ENCODE peak calls at places on chromosomes 3 and 15, in seven cellular contexts. L is sigmoid colon, F is suprapubic skin, D is stomach, A is upper lobe of left lung, E is transverse colon, O is H1. M is an unnamed sample.
A peak's percentile ranks its signal among the peaks of the same experiment; 100 is the strongest.

GRCh38 chr3:41338276-41338675 is 139.0 kb downstream of the CTNNB1 start:
- DNase-seq in L (no peak), F (no peak), D (no peak), A (no peak), E (no peak), O (no peak), M (no peak)

GRCh38 chr15:31435256-31435781 is 108.7 kb downstream of the KLF13 start:
- DNase-seq in L (peak; percentile 89), F (peak; percentile 85), D (peak; percentile 70), A (no peak), E (peak; percentile 88), O (peak; percentile 76), M (peak; percentile 94)

GRCh38 chr3:184570035-184570434 is 8.4 kb downstream of the EPHB3 start:
- DNase-seq in L (no peak), F (no peak), D (no peak), A (no peak), E (no peak), O (no peak), M (no peak)

GRCh38 chr3:155500429-155500828 is 206.9 kb upstream of the STRIT1 start:
- DNase-seq in L (no peak), F (no peak), D (no peak), A (no peak), E (no peak), O (no peak), M (no peak)

GRCh38 chr15:57485869-57486268 is 105.8 kb upstream of the MYZAP start:
- DNase-seq in L (no peak), F (no peak), D (peak; percentile 61), A (peak; percentile 10), E (no peak), O (peak; percentile 68), M (no peak)

GRCh38 chr15:74352393-74352910 is 15.0 kb downstream of the CYP11A1 start:
- DNase-seq in L (no peak), F (no peak), D (no peak), A (no peak), E (no peak), O (no peak), M (no peak)

GRCh38 chr3:146404451-146404850 is 64.9 kb downstream of the PLSCR2 start:
- DNase-seq in L (no peak), F (no peak), D (no peak), A (no peak), E (no peak), O (no peak), M (no peak)

GRCh38 chr3:188534633-188535032 is 380.7 kb downstream of the LPP start:
- DNase-seq in L (no peak), F (no peak), D (no peak), A (no peak), E (no peak), O (no peak), M (no peak)

GRCh38 chr3:80677796-80678195 is 910.0 kb upstream of the ROBO1 start:
- DNase-seq in L (no peak), F (no peak), D (no peak), A (no peak), E (no peak), O (no peak), M (no peak)

GRCh38 chr15:59349715-59350420 is 22.8 kb downstream of the MYO1E start:
- DNase-seq in L (no peak), F (no peak), D (no peak), A (no peak), E (peak; percentile 46), O (no peak), M (no peak)

GRCh38 chr3:153285194-153285641 is 123.2 kb downstream of the RAP2B start:
- DNase-seq in L (no peak), F (no peak), D (no peak), A (no peak), E (no peak), O (no peak), M (no peak)

GRCh38 chr3:62665627-62666433 is 209.4 kb downstream of the CADPS start:
- DNase-seq in L (no peak), F (peak; percentile 88), D (peak; percentile 63), A (no peak), E (peak; percentile 83), O (peak; percentile 56), M (no peak)

GRCh38 chr3:125123455-125123854 is 67.7 kb upstream of the HEG1 start:
- DNase-seq in L (no peak), F (peak; percentile 15), D (no peak), A (no peak), E (no peak), O (no peak), M (no peak)

GRCh38 chr15:71237456-71238188 is 122.4 kb downstream of the THSD4 start:
- DNase-seq in L (no peak), F (no peak), D (peak; percentile 65), A (no peak), E (peak; percentile 88), O (no peak), M (no peak)

GRCh38 chr3:83890039-83890762 is 1068.6 kb upstream of the CADM2 start:
- DNase-seq in L (no peak), F (no peak), D (no peak), A (no peak), E (no peak), O (no peak), M (no peak)

GRCh38 chr15:51085764-51086163 is 8.9 kb downstream of the TNFAIP8L3 start:
- DNase-seq in L (no peak), F (no peak), D (no peak), A (no peak), E (no peak), O (no peak), M (no peak)

GRCh38 chr3:185935465-185936263 is 2.1 kb downstream of the TRA2B start:
- DNase-seq in L (no peak), F (no peak), D (no peak), A (no peak), E (no peak), O (no peak), M (no peak)
- TF ChIP-seq POLR2AphosphoS5 in L (no peak), F (no peak), D (no peak), A (no peak), E (no peak), O (no peak), M (no peak)

DNA sequence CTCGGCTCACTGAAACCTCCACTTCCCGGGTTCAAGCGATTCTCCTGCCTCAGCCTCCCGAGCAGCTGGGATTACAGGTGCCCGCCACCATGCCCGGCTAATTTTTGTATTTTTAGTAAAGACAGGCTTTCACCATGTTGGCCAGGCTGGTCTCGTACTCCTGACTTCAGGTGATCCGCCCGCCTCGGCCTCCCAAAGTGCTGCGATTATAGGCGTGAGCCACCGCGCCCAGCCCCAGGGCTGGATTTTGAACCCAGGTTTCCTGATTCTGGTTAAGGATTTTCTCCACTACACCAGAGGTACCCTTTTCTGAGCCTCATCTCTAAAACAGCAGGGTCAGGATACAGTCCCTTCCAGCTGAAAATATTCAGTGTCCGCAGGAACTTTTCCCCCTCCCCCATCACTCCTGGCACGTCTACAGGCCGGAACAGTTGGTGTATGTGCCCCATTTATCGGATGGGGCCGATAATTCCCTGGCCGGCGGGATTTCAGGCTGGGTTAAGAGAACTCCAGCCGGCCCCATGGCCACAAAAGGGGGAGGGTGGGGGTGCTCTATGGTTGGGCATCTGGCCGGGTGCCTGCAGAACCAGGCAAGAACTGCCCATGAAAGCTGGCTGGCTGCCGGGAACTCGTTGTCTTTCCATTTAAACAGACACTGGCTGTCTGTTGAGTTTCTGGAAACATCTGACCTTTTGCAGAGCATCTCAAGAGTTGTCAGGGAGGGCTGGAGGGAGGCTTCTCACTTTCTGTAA is 26.8 kb upstream of the SEMA4B start:
- DNase-seq in L (peak; percentile 99), F (peak; percentile 88), D (peak; percentile 83), A (no peak), E (peak; percentile 80), O (no peak), M (peak; percentile 95)
- TF ChIP-seq EP300 in L (peak; percentile 97), F (peak; percentile 43), D (peak; percentile 86), A (peak; percentile 49), E (peak; percentile 97), O (no peak), M (peak; percentile 92)

GRCh38 chr3:5082658-5083030 is 39.4 kb upstream of the ARL8B start:
- DNase-seq in L (no peak), F (peak; percentile 52), D (no peak), A (no peak), E (no peak), O (no peak), M (no peak)
- TF ChIP-seq POLR2A in L (no peak), F (no peak), D (no peak), A (no peak), E (no peak), O (no peak), M (no peak)

DNA sequence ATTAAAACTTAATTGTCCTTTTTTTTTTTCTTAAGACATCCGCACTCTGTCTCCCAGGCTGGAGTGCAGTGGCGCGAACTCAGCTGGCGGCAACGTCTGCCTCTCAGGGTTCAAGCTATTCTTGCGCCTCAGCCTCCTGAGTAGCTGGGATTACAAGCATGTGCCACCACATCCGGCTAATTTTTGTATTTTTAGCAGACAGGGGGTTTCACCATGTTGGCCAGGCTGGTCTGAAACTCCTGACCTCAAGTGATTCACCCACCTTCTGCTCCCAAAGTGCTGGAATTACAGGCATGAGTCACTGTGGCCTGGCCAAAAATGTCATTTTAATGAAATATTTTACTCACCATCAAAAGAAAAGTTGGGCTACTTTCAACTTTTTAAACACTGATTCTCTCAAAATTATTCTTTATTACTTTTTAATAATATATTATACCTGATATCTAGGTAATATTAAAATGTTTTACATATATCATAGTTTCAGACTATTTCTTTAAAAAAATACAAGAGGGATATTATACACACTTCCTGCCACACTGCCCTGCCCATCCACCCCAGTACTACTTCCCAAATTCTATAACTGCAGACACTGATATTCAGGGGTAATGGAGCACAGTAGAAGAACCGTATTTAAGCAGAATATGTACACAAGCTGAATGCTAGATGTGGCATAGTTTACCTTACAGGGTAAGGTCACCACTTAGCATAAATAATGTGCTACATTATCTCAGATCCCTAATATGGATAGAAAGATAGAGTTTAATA is 723.9 kb upstream of the ZNF385D start:
- DNase-seq in L (no peak), F (no peak), D (no peak), A (peak; percentile 24), E (no peak), O (no peak), M (no peak)
- TF ChIP-seq POLR2AphosphoS5 in L (no peak), F (no peak), D (no peak), A (no peak), E (no peak), O (no peak), M (no peak)

DNA sequence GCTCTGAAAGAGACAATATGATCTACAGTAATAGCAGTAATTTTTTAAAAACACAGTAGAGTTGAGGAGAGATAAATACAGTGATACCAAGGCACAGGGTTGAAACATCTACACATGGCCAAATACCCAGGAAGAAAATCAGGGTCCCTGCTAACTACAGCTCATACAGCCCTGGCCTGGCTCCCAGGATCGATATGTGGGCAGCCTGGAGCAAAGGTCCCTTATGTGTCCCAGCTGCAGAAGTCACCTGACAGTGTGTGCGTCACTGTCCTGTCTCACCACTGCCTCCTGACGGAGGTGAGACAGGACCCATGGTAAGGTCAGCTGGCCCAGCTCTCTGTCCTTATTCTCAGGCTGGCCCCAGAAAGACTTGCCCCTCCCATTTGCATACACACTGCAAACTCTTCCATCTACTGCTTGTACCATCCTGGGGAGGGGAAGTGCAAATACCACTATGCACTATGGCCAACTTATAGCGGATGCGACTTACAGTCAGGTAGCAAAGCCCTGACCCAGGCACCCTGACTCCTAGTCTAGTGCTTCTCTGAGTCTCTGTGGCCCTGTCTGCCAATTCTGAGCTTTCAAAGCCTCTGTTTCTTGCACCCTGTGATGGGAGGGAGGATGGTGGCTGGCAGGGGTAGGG is 22.0 kb upstream of the BCL2L10 start:
- DNase-seq in L (no peak), F (peak; percentile 29), D (no peak), A (no peak), E (peak; percentile 36), O (no peak), M (no peak)
- TF ChIP-seq EP300 in L (no peak), F (no peak), D (no peak), A (no peak), E (no peak), O (no peak), M (no peak)

M was measured in esophagus muscularis mucosa.